ENCODE peak calls at places on chromosomes 2 and 18, in eight cellular contexts. C is KG1; L is stimulated activated CD4-positive, alpha-beta T cell treated with anti-CD3 and anti-CD28 coated beads, TNF-alpha, amount 100 ng/mL, for 4 hours; I is GM19239; O is hippocampal formation; U is fibroblast of pulmonary artery; X is body of pancreas; J is tibial artery. P is an unnamed sample.

GRCh38 chr2:221097568-221097915 is 474.6 kb downstream of the EPHA4 start:
- DNase-seq in X (no peak), L (no peak), J (no peak), I (no peak), C (no peak), O (no peak), U (peak; percentile 6), P (no peak)

GRCh38 chr2:180061085-180061484 is 54.0 kb upstream of the CWC22 start:
- DNase-seq in C (no peak), J (no peak), X (no peak), U (no peak), L (no peak), O (no peak), I (no peak), P (no peak)

GRCh38 chr18:7021994-7022840 is 95.4 kb downstream of the LAMA1 start:
- DNase-seq in I (no peak), U (peak; percentile 39), C (no peak), X (peak; percentile 86), O (no peak), J (no peak), L (no peak), P (no peak)

GRCh38 chr2:121777699-121778058 is 22.2 kb downstream of the TSN start:
- DNase-seq in J (no peak), O (no peak), U (peak; percentile 69), L (no peak), I (no peak), C (no peak), X (no peak), P (no peak)

GRCh38 chr18:76490040-76490439 is 5.0 kb downstream of the ZNF516 start:
- DNase-seq in L (no peak), C (no peak), I (no peak), U (no peak), O (no peak), X (no peak), J (no peak), P (no peak)

GRCh38 chr2:29035346-29035745 is 39.0 kb downstream of the PCARE start:
- DNase-seq in L (no peak), C (no peak), U (no peak), J (no peak), I (no peak), X (no peak), O (no peak), P (no peak)

GRCh38 chr2:100704156-100704555 is 115.8 kb upstream of the NPAS2 start:
- DNase-seq in I (no peak), O (no peak), J (no peak), X (no peak), C (no peak), U (no peak), L (no peak), P (no peak)

GRCh38 chr18:61860302-61860701 is 32.5 kb downstream of the RNF152 start:
- DNase-seq in O (no peak), L (no peak), U (peak; percentile 34), C (no peak), J (no peak), I (no peak), X (no peak), P (no peak)

GRCh38 chr18:46213295-46213694 is 109.1 kb downstream of the HAUS1 start:
- DNase-seq in L (no peak), X (no peak), C (no peak), U (peak; percentile 36), I (no peak), O (no peak), J (no peak), P (no peak)

GRCh38 chr2:207226243-207226642 is 60.5 kb upstream of the KLF7 start:
- DNase-seq in U (peak; percentile 49), C (no peak), L (no peak), J (no peak), I (no peak), O (no peak), X (no peak), P (no peak)